ENCODE peak calls at places on chromosomes 12 and 14, in four cellular contexts. E, H, G and A are unnamed samples.

GRCh38 chr12:25819713-25820112 is 138.8 kb upstream of the RASSF8 start:
- DNase-seq in E (no peak), H (no peak), G (no peak), A (no peak)

GRCh38 chr12:44972746-44973421 is 78.0 kb downstream of the DBX2 start:
- DNase-seq in E (no peak), H (peak; percentile 34), G (peak; percentile 30), A (no peak)

GRCh38 chr14:92224348-92224954 is 98.5 kb upstream of the SLC24A4 start:
- DNase-seq in E (peak; percentile 29), H (peak; percentile 29), G (peak; percentile 3), A (no peak)

GRCh38 chr12:72622556-72622955 is 350.4 kb downstream of the TRHDE start:
- DNase-seq in E (no peak), H (no peak), G (no peak), A (no peak)

GRCh38 chr14:36655963-36656768 is 5.5 kb upstream of the PAX9 start:
- DNase-seq in E (no peak), H (peak; percentile 77), G (no peak), A (no peak)

GRCh38 chr12:13102481-13103195 is 829 bp downstream of the GSG1 start:
- DNase-seq in E (peak; percentile 48), H (no peak), G (no peak), A (no peak)

GRCh38 chr12:118189761-118190181 is 53.8 kb downstream of the PEBP1 start:
- DNase-seq in E (peak; percentile 82), H (no peak), G (no peak), A (no peak)

GRCh38 chr14:51240804-51241380 is 845 bp downstream of the TMX1 start:
- DNase-seq in E (no peak), H (no peak), G (no peak), A (no peak)

GRCh38 chr14:93239869-93240677 is 33.0 kb downstream of the UBR7 start:
- DNase-seq in E (peak; percentile 89), H (peak; percentile 80), G (no peak), A (no peak)

GRCh38 chr12:50922820-50923219 is 29.5 kb upstream of the HIGD1C start:
- DNase-seq in E (peak; percentile 13), H (no peak), G (no peak), A (no peak)

GRCh38 chr12:92030618-92031017 is 115.0 kb downstream of the BTG1 start:
- DNase-seq in E (peak; percentile 24), H (no peak), G (peak; percentile 53), A (peak; percentile 88)

GRCh38 chr12:122934722-122935121 is 31.5 kb downstream of the ABCB9 start:
- DNase-seq in E (no peak), H (no peak), G (no peak), A (peak; percentile 45)

GRCh38 chr14:70257526-70257925 is 68.8 kb upstream of the SLC8A3 start:
- DNase-seq in E (no peak), H (peak; percentile 44), G (peak; percentile 64), A (no peak)

GRCh38 chr12:122363782-122364181 is 58.7 kb downstream of the CLIP1 start:
- DNase-seq in E (no peak), H (no peak), G (no peak), A (no peak)

GRCh38 chr12:51773145-51773869 is 75.2 kb downstream of the FIGNL2 start:
- DNase-seq in E (peak; percentile 77), H (peak; percentile 50), G (no peak), A (no peak)

GRCh38 chr12:46831335-46832083 is 5.7 kb upstream of the SLC38A4 start:
- DNase-seq in E (no peak), H (no peak), G (no peak), A (no peak)

GRCh38 chr14:67734675-67735074 is 33.0 kb downstream of the RDH12 start:
- DNase-seq in E (peak; percentile 20), H (no peak), G (no peak), A (no peak)

GRCh38 chr14:22939684-22940083 is 10.5 kb upstream of the PRMT5 start:
- DNase-seq in E (peak; percentile 86), H (no peak), G (no peak), A (no peak)

GRCh38 chr12:111589601-111590000 is 9.5 kb downstream of the ATXN2 start:
- DNase-seq in E (no peak), H (no peak), G (no peak), A (no peak)

GRCh38 chr12:114668151-114668891 is 15.7 kb downstream of the TBX3 start:
- DNase-seq in E (peak; percentile 84), H (peak; percentile 91), G (peak; percentile 75), A (no peak)

GRCh38 chr12:118982308-118982707 is 967 bp downstream of the SRRM4 start:
- DNase-seq in E (no peak), H (no peak), G (no peak), A (no peak)

GRCh38 chr14:34246206-34246605 is 215.8 kb downstream of the SPTSSA start:
- DNase-seq in E (no peak), H (no peak), G (no peak), A (no peak)

GRCh38 chr12:92080390-92081285 is 65.0 kb downstream of the BTG1 start:
- DNase-seq in E (peak; percentile 90), H (peak; percentile 90), G (no peak), A (no peak)

GRCh38 chr12:127293507-127294310 is 973.3 kb upstream of the TMEM132C start:
- DNase-seq in E (peak; percentile 33), H (peak; percentile 57), G (peak; percentile 79), A (no peak)

GRCh38 chr14:71582705-71583104 is 349.5 kb upstream of the RGS6 start:
- DNase-seq in E (peak; percentile 86), H (no peak), G (no peak), A (no peak)

GRCh38 chr14:91348861-91349465 is 68.7 kb downstream of the CCDC88C start:
- DNase-seq in E (no peak), H (no peak), G (peak; percentile 64), A (no peak)

GRCh38 chr14:20454359-20454644 is 310 bp downstream of the OSGEP start:
- DNase-seq in E (peak; percentile 82), H (peak; percentile 93), G (no peak), A (no peak)

GRCh38 chr12:47910486-47910885 is 5.7 kb upstream of the VDR start:
- DNase-seq in E (no peak), H (no peak), G (no peak), A (no peak)

GRCh38 chr12:63916561-63917476 is 72.3 kb downstream of the SRGAP1 start:
- DNase-seq in E (peak; percentile 64), H (peak; percentile 46), G (no peak), A (no peak)

GRCh38 chr14:33127531-33127930 is 188.9 kb downstream of the NPAS3 start:
- DNase-seq in E (no peak), H (no peak), G (no peak), A (no peak)

GRCh38 chr12:60197589-60197988 is 601.8 kb downstream of the SLC16A7 start:
- DNase-seq in E (peak; percentile 77), H (peak; percentile 40), G (no peak), A (no peak)

GRCh38 chr14:103177376-103177775 is 54.1 kb downstream of the TNFAIP2 start:
- DNase-seq in E (no peak), H (no peak), G (no peak), A (no peak)

DNA sequence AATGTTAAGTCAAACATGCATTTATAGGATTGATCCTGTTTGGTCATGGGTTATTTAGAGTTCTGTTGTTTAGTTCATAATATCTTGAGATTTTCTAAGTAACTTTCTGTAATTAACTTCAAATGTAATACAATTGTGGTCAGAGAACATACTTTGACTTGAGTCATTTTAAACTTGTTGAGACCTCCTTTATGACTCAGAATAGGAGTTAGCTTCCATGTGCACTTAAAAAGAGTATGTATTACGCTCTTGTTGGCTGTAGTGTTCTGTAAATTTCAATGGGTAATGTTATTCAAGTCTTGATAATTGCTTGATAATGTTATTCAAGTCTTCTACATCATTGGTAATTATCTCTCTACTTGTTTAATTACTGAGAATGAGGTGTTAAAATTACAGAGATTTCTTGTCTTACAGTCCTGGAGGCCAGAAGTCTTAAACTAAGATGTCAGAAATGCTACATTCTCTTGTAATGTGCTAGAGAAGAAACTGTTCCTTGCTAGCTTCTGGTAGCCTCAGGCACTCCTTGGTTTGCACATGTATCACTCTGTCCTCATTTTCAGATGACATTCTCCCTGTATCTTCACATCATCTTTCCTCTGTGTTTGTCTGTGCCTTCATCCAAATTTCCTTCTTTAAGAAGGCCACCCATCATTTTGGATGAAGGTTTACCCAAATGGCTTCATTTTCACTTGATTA is 197.3 kb downstream of the TMTC3 start:
- DNase-seq in E (peak; percentile 85), H (no peak), G (no peak), A (no peak)
- TF ChIP-seq ELK1 in E (no peak), H (no peak), G (no peak), A (no peak)

GRCh38 chr12:14941369-14941768 is 3.0 kb upstream of the ERP27 start:
- DNase-seq in E (no peak), H (no peak), G (no peak), A (no peak)
- TF ChIP-seq POLR2A in E (no peak), H (no peak), G (no peak), A (no peak)

DNA sequence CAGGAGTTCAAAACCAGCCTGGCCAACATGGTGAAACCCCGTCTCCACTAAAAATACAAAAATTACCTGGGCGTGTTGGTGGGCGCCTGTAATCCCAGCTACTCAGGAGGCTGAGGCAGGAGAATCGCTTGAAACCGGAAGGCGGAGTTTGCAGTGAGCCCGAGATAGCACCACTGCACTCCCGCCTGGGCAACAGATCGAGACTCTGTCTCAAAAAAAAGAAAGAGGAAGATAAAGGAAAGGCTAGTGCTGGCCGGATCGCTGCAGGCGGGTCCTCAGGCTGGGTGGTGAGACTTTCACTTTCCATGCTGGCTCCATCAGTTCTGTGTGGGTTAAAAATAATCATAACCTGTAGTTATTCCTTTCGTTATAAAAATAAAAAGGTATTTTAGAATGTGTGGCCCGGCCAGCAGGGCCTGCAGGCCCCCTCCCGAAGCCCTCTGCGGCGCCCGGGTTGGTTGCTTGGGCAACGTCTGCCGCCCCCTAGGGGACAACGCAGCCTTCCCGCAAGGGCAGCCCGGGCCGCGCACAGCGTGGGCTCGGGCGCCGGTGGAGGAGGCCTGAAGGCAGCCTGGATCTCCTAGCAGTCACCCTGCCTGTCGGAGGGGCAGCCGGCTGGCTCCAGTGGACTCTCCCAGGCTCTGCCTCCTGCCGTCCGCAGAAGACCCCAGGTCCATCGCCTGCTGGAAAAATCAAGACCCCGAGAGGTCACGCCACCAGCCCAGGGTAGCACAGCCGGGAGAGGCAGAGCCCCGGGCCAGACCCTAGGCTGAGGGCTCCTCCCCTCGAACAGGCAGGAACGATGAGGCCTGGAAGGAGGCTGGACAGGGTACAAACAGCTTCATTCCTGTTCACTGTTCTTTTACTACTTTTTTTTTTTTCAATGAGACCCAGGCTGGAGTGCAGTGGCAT is 5.0 kb upstream of the SLC25A47 start:
- DNase-seq in E (peak; percentile 26), H (peak; percentile 63), G (peak; percentile 71), A (no peak)
- TF ChIP-seq ELK1 in E (no peak), H (no peak), G (no peak), A (no peak)

GRCh38 chr14:105006831-105007592 is 13.9 kb downstream of the CDCA4 start:
- DNase-seq in E (no peak), H (no peak), G (no peak), A (no peak)

GRCh38 chr14:105010106-105010505 is 10.8 kb downstream of the CDCA4 start:
- DNase-seq in E (no peak), H (no peak), G (no peak), A (no peak)

GRCh38 chr14:105007593-105008264 is 13.2 kb downstream of the CDCA4 start:
- DNase-seq in E (no peak), H (no peak), G (no peak), A (no peak)

GRCh38 chr14:105005329-105005928 is 15.5 kb downstream of the CDCA4 start:
- DNase-seq in E (no peak), H (no peak), G (no peak), A (no peak)

GRCh38 chr14:105005929-105006830 is 14.7 kb downstream of the CDCA4 start:
- DNase-seq in E (no peak), H (no peak), G (no peak), A (no peak)
- TF ChIP-seq POLR2A in E (no peak), H (no peak), G (no peak), A (peak; percentile 76)

GRCh38 chr12:65495233-65495632 is 216.8 kb downstream of the MSRB3 start:
- DNase-seq in E (peak; percentile 88), H (peak; percentile 20), G (no peak), A (no peak)
- TF ChIP-seq ELK1 in E (no peak), H (no peak), G (no peak), A (no peak)